ENCODE peak calls at places on chromosome 16, in seven cellular contexts. A is fibroblast of pulmonary artery; W is stimulated activated CD8-positive, alpha-beta memory T cell treated with anti-CD3 and anti-CD28 coated beads, Interleukin-2, amount 100 ng/mL, for 48 hours; Z is T-helper 17 cell; Q is IMR-90; I is GM23338; D is activated naive CD4-positive, alpha-beta T cell. U is an unnamed sample.

GRCh38 chr16:56988161-56988947 is 1.0 kb upstream of the NLRC5 start:
- DNase-seq in Q (peak), W (no peak), I (no peak), A (no peak), Z (no peak), D (no peak), U (no peak)

GRCh38 chr16:58649707-58650106 is 20.1 kb upstream of the CNOT1 start:
- DNase-seq in I (no peak), W (no peak), Z (no peak), D (no peak), Q (no peak), A (no peak), U (no peak)

GRCh38 chr16:79006762-79007161 is 593.8 kb downstream of the MAF start:
- DNase-seq in Z (no peak), D (no peak), I (no peak), W (no peak), Q (no peak), A (no peak), U (no peak)

GRCh38 chr16:4911831-4912422 is 25.0 kb downstream of the PPL start:
- DNase-seq in Q (peak), Z (no peak), I (no peak), W (no peak), A (peak), D (no peak), U (no peak)

GRCh38 chr16:9389543-9390207 is 298.2 kb downstream of the HAPSTR1 start:
- DNase-seq in A (no peak), W (no peak), D (no peak), Z (no peak), Q (no peak), I (no peak), U (no peak)

GRCh38 chr16:49366669-49367068 is 6.9 kb upstream of the C16orf78 start:
- DNase-seq in Z (no peak), W (no peak), A (no peak), I (no peak), D (no peak), Q (no peak), U (no peak)

GRCh38 chr16:23519282-23519681 is 9.0 kb upstream of the GGA2 start:
- DNase-seq in D (no peak), A (no peak), I (no peak), Q (no peak), W (no peak), Z (no peak), U (no peak)

GRCh38 chr16:17775061-17775460 is 304.3 kb upstream of the XYLT1 start:
- DNase-seq in I (no peak), Z (no peak), Q (no peak), D (no peak), A (peak), W (no peak), U (no peak)

GRCh38 chr16:57652695-57653471 is 15.2 kb upstream of the ADGRG3 start:
- DNase-seq in A (no peak), W (no peak), Q (no peak), Z (no peak), D (no peak), I (no peak), U (no peak)

GRCh38 chr16:52569296-52569695 is 22.4 kb upstream of the TOX3 start:
- DNase-seq in D (no peak), I (no peak), Z (no peak), Q (no peak), A (no peak), W (no peak), U (no peak)

GRCh38 chr16:86836503-86837125 is 258.3 kb downstream of the FOXL1 start:
- DNase-seq in W (no peak), I (no peak), Z (no peak), A (peak), D (no peak), Q (peak), U (no peak)

GRCh38 chr16:75138636-75139035 is 9.7 kb upstream of the ZFP1 start:
- DNase-seq in I (peak), A (peak), Z (no peak), W (no peak), Q (no peak), D (no peak), U (peak)

GRCh38 chr16:53282975-53283946 is 151.0 kb upstream of the RBL2 start:
- DNase-seq in I (peak), D (no peak), W (no peak), Q (peak), Z (no peak), A (peak), U (no peak)

GRCh38 chr16:10335681-10336080 is 50.2 kb upstream of the ATF7IP2 start:
- DNase-seq in D (no peak), A (no peak), I (no peak), Q (no peak), W (no peak), Z (no peak), U (no peak)

GRCh38 chr16:23771027-23771426 is 16.2 kb downstream of the CHP2 start:
- DNase-seq in W (no peak), Z (no peak), D (no peak), Q (no peak), A (peak), I (no peak), U (no peak)

GRCh38 chr16:720990-721764 is at the start of gene ANTKMT:
- DNase-seq in Z (peak), I (peak), Q (peak), A (peak), W (peak), D (no peak), U (peak)

GRCh38 chr16:56758930-56759329 is 29.0 kb downstream of the NUP93 start:
- DNase-seq in W (no peak), Z (no peak), A (no peak), Q (no peak), D (no peak), I (no peak), U (no peak)

GRCh38 chr16:85781685-85782370 is 17.5 kb downstream of the EMC8 start:
- DNase-seq in D (no peak), Q (peak), I (no peak), Z (no peak), W (no peak), A (peak), U (no peak)

GRCh38 chr16:56451753-56452689 is 667 bp downstream of the OGFOD1 start:
- DNase-seq in Z (no peak), D (no peak), I (peak), W (peak), Q (peak), A (peak), U (peak)

GRCh38 chr16:15054357-15055140 is 1.3 kb downstream of the NTAN1 start:
- DNase-seq in D (no peak), A (no peak), W (no peak), Z (no peak), I (no peak), Q (no peak), U (no peak)

GRCh38 chr16:66972983-66973382 is 11.9 kb downstream of the CES3 start:
- DNase-seq in Q (no peak), D (no peak), W (no peak), Z (no peak), I (no peak), A (no peak), U (no peak)

GRCh38 chr16:80570106-80570478 is 29.3 kb downstream of the DYNLRB2 start:
- DNase-seq in Z (no peak), A (peak), D (no peak), W (no peak), I (no peak), Q (peak), U (no peak)

GRCh38 chr16:53821487-53821886 is 117.5 kb downstream of the FTO start:
- DNase-seq in W (no peak), Z (no peak), A (peak), I (no peak), D (no peak), Q (peak), U (no peak)

GRCh38 chr16:53232826-53233529 is 178.2 kb downstream of the CHD9 start:
- DNase-seq in W (no peak), D (no peak), A (no peak), Q (no peak), Z (no peak), I (no peak), U (no peak)

GRCh38 chr16:54936979-54937672 is 6.5 kb downstream of the IRX5 start:
- DNase-seq in I (peak), D (no peak), Z (no peak), W (no peak), Q (no peak), A (no peak), U (peak)

GRCh38 chr16:79982356-79982755 is 381.8 kb upstream of the MAF start:
- DNase-seq in D (no peak), A (no peak), I (no peak), W (no peak), Q (no peak), Z (no peak), U (no peak)

U was measured in H9.